ENCODE peak calls at places on chromosomes 2 and 18, in five cellular contexts. M is nucleus accumbens, Q is germinal center, W is HFFc6, C is DMS 273 treated with DMSO at 0.1 percent for 48 hours. K is an unnamed sample.
A peak's percentile ranks its signal among the peaks of the same experiment; 100 is the strongest.

GRCh38 chr2:157508676-157509075 is 64.8 kb upstream of the CYTIP start:
- DNase-seq in M (no peak), Q (no peak), W (no peak), C (no peak), K (no peak)

GRCh38 chr2:222671259-222672067 is at the start of gene MOGAT1:
- DNase-seq in M (peak; percentile 67), Q (peak; percentile 20), W (no peak), C (no peak), K (no peak)

GRCh38 chr2:174835797-174836255 is 71.6 kb upstream of the CHRNA1 start:
- DNase-seq in M (no peak), Q (no peak), W (peak; percentile 84), C (no peak), K (no peak)

GRCh38 chr18:76977108-76977621 is 154.8 kb downstream of the ZNF236 start:
- DNase-seq in M (no peak), Q (no peak), W (no peak), C (no peak), K (no peak)

GRCh38 chr2:171042253-171042969 is 113.4 kb downstream of the GORASP2 start:
- DNase-seq in M (no peak), Q (no peak), W (no peak), C (no peak), K (no peak)

GRCh38 chr2:216339456-216340279 is 32.6 kb downstream of the MARCHF4 start:
- DNase-seq in M (no peak), Q (no peak), W (peak; percentile 37), C (peak; percentile 89), K (no peak)

GRCh38 chr18:76619342-76620315 is 124.6 kb upstream of the ZNF516 start:
- DNase-seq in M (peak; percentile 27), Q (no peak), W (no peak), C (no peak), K (no peak)

GRCh38 chr2:33812707-33813106 is 213.6 kb upstream of the FAM98A start:
- DNase-seq in M (no peak), Q (no peak), W (no peak), C (no peak), K (no peak)

GRCh38 chr2:174477772-174478171 is 9.1 kb downstream of the GPR155 start:
- DNase-seq in M (no peak), Q (no peak), W (no peak), C (no peak), K (no peak)

GRCh38 chr18:28208712-28209265 is 31.9 kb upstream of the CDH2 start:
- DNase-seq in M (no peak), Q (no peak), W (no peak), C (no peak), K (no peak)

GRCh38 chr2:112674229-112674628 is 28.5 kb downstream of the SLC20A1 start:
- DNase-seq in M (peak; percentile 42), Q (no peak), W (no peak), C (no peak), K (no peak)

GRCh38 chr18:32607816-32608215 is 137.1 kb upstream of the GAREM1 start:
- DNase-seq in M (no peak), Q (no peak), W (no peak), C (no peak), K (no peak)